ENCODE peak calls at places on chromosomes 6 and 20, in seven cellular contexts. M is A549, R is psoas muscle, Y is neural progenitor cell, S is uterus, Z is testis, T is left ventricle myocardium inferior. D is an unnamed sample. For H3K9me3, the result is how much of the 10 kb centered on the place peaks cover.

GRCh38 chr6:161482517-161482903 is 208.6 kb upstream of the AGPAT4 start:
- DNase-seq in T (no peak), R (no peak), M (no peak), S (no peak), Z (no peak), Y (peak), D (no peak)

GRCh38 chr6:133040025-133040838 is 200.9 kb upstream of the EYA4 start:
- DNase-seq in Z (peak), M (peak), T (no peak), R (no peak), S (no peak), Y (peak), D (peak)

GRCh38 chr20:58019027-58019849 is 209.2 kb downstream of the ANKRD60 start:
- DNase-seq in M (peak), Z (no peak), S (no peak), R (no peak), Y (no peak), T (no peak), D (no peak)

GRCh38 chr6:32700391-32701040 is 34.1 kb upstream of the HLA-DQB1 start:
- DNase-seq in Z (peak), R (no peak), M (peak), Y (peak), T (no peak), S (peak), D (peak)

GRCh38 chr20:46027245-46027853 is 1.7 kb upstream of the SLC12A5 start:
- DNase-seq in M (peak), Z (peak), S (no peak), T (no peak), R (no peak), Y (peak), D (no peak)

GRCh38 chr20:62069741-62070216 is 4.1 kb upstream of the TAF4 start:
- DNase-seq in T (no peak), Z (no peak), Y (no peak), R (no peak), M (no peak), S (peak), D (no peak)

GRCh38 chr6:11103065-11103464 is 8.5 kb downstream of the ERVFRD-1 start:
- DNase-seq in T (no peak), Y (no peak), S (no peak), R (no peak), Z (no peak), M (no peak), D (no peak)

GRCh38 chr6:154154389-154154967 is 115.4 kb downstream of the OPRM1 start:
- DNase-seq in S (peak), M (peak), T (no peak), R (no peak), Y (peak), Z (peak), D (peak)

GRCh38 chr20:57464642-57465211 is 60.2 kb downstream of the CTCFL start:
- DNase-seq in R (peak), Z (no peak), T (no peak), M (peak), S (no peak), Y (no peak), D (peak)

GRCh38 chr6:15870354-15871043 is 207.7 kb upstream of the DTNBP1 start:
- DNase-seq in M (no peak), Y (no peak), S (no peak), R (no peak), T (no peak), Z (no peak), D (peak)

GRCh38 chr6:79928478-79928998 is 18.8 kb downstream of the ELOVL4 start:
- DNase-seq in T (no peak), S (no peak), R (no peak), M (peak), Y (no peak), Z (no peak), D (no peak)

GRCh38 chr6:140784573-140784972 is 1348.2 kb upstream of the GJE1 start:
- DNase-seq in S (no peak), Z (no peak), R (no peak), T (no peak), Y (no peak), M (no peak), D (no peak)

GRCh38 chr6:110389689-110390382 is 25.5 kb downstream of the DDO start:
- DNase-seq in M (no peak), S (no peak), R (no peak), Y (no peak), T (no peak), Z (no peak), D (no peak)

GRCh38 chr6:111809264-111809663 is 64.0 kb downstream of the FYN start:
- DNase-seq in M (no peak), Y (no peak), S (no peak), Z (no peak), T (no peak), R (no peak), D (no peak)

GRCh38 chr20:10250902-10251301 is 32.3 kb downstream of the SNAP25 start:
- DNase-seq in Z (no peak), R (no peak), M (peak), S (no peak), T (no peak), Y (no peak), D (no peak)

GRCh38 chr6:42402184-42402583 is 49.5 kb downstream of the TRERF1 start:
- DNase-seq in R (no peak), T (no peak), S (no peak), Y (no peak), Z (no peak), M (no peak), D (peak)

GRCh38 chr20:11553603-11554002 is 364.1 kb upstream of the BTBD3 start:
- DNase-seq in S (no peak), R (no peak), Z (no peak), M (peak), T (no peak), Y (no peak), D (no peak)

GRCh38 chr6:27452496-27452897 is 20.4 kb downstream of the ZNF184 start:
- DNase-seq in Y (no peak), T (no peak), Z (no peak), R (no peak), S (no peak), M (peak), D (no peak)
- H3K9me3 ChIP-seq in Y (half or more), T (half or more), Z (under half), R (half or more), S (under half), M (half or more), D (under half)

DNA sequence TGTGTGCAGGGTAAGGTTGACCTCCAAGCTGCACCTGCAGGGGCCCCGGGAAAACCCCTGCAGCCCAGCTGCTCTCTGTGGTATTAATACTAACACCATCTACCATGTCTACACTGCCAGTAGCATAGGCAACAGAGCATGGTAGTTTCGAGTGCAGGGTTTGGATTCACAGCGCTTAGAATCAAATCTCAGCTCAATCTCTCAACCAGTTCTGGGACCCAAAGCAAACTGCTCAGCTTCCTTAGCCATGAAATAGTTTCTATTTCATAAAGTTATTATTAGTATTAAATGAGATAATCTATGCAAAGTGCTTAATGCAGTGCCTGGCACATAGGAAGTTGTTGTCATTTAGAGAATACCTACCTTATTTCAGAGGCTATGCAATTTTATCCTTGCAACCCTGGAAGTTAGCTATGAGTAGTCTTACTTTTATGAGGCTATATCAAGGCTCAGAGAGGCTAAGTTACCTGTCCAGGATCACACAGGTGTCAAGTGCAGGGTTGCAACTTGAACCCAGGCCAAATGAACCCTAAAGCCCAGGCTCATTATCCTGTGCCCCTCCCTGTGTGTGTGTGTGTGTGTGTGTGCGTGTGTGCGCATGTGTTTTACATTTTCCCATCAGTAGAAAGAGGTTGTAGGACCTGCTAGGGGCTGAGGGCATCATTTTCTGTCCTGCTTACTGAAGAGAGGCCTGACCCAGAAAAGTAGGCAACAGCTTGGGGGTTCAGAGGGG is 27.6 kb upstream of the MRPS18A start:
- DNase-seq in Z (no peak), Y (no peak), S (no peak), R (no peak), T (no peak), M (no peak), D (no peak)
- H3K4me3 ChIP-seq in Z (no peak), Y (no peak), S (no peak), R (no peak), T (no peak), M (no peak), D (no peak)

GRCh38 chr6:21270501-21271290 is 322.9 kb upstream of the SOX4 start:
- DNase-seq in R (no peak), Z (no peak), Y (no peak), S (no peak), M (no peak), T (no peak), D (no peak)
- TF ChIP-seq CTCF in R (no peak), Z (no peak), Y (no peak), S (no peak), M (no peak), T (no peak), D (no peak)

GRCh38 chr6:122501475-122501874 is 29.9 kb upstream of the SERINC1 start:
- DNase-seq in Y (no peak), S (no peak), M (no peak), Z (no peak), R (no peak), T (no peak), D (no peak)
- H3K9me3 ChIP-seq in Y (half or more), S (under half), M (under half), Z (under half), R (under half), T (half or more), D (under half)

GRCh38 chr6:37406942-37407341 is 26.1 kb upstream of the CMTR1 start:
- DNase-seq in Y (no peak), S (no peak), R (no peak), Z (no peak), T (no peak), M (no peak), D (no peak)

GRCh38 chr6:37407948-37408347 is 25.1 kb upstream of the CMTR1 start:
- DNase-seq in M (no peak), Z (no peak), S (no peak), R (no peak), T (no peak), Y (no peak), D (no peak)

GRCh38 chr6:37409501-37409900 is 23.5 kb upstream of the CMTR1 start:
- DNase-seq in M (no peak), Z (no peak), Y (no peak), R (no peak), T (no peak), S (no peak), D (no peak)
- H3K4me3 ChIP-seq in M (no peak), Z (no peak), Y (no peak), R (no peak), T (no peak), S (no peak), D (no peak)

DNA sequence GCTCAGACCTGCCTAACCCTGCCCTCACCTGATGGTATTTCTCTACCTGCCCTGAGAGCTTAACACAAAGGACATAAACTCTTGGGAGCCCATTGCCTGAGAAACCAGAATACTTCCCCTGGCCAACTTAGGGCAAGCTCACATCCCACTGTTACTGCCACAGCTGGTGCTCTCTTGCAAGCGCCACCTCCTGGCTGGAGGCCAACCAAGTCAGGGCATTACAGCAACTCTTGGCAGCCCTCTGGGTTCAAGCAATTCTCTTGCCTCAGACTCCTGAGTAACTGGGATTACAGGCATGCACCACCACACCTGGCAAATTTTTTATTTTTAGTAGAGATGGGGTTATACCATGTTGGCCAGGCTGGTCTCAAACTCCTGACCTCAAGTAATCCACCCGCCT is 70.1 kb downstream of the HECA start:
- DNase-seq in Y (no peak), M (no peak), R (no peak), T (no peak), Z (no peak), S (no peak), D (no peak)
- TF ChIP-seq CTCF in Y (no peak), M (no peak), R (no peak), T (no peak), Z (no peak), S (no peak), D (no peak)

GRCh38 chr20:39643292-39643691 is 681.1 kb downstream of the DHX35 start:
- DNase-seq in R (no peak), Y (no peak), T (no peak), Z (no peak), M (no peak), S (no peak), D (no peak)
- H3K9me3 ChIP-seq in R (under half), Y (under half), T (under half), Z (under half), M (under half), S (under half), D (under half)

GRCh38 chr6:128479048-128479666 is 41.2 kb downstream of the PTPRK start:
- DNase-seq in Y (no peak), T (no peak), M (no peak), R (no peak), S (no peak), Z (no peak), D (no peak)

GRCh38 chr6:128474933-128475332 is 45.5 kb downstream of the PTPRK start:
- DNase-seq in Z (no peak), M (no peak), R (no peak), S (no peak), T (no peak), Y (no peak), D (no peak)

GRCh38 chr6:128479991-128480390 is 40.4 kb downstream of the PTPRK start:
- DNase-seq in T (no peak), R (no peak), S (no peak), Z (no peak), M (no peak), Y (no peak), D (no peak)

GRCh38 chr6:128474481-128474880 is 45.9 kb downstream of the PTPRK start:
- DNase-seq in Y (no peak), R (no peak), T (no peak), Z (no peak), S (no peak), M (no peak), D (no peak)

GRCh38 chr6:128478230-128479047 is 42.0 kb downstream of the PTPRK start:
- DNase-seq in S (no peak), R (no peak), Y (no peak), M (no peak), Z (no peak), T (no peak), D (no peak)
- H3K4me3 ChIP-seq in S (peak), R (peak), Y (no peak), M (no peak), Z (no peak), T (peak), D (no peak)

GRCh38 chr6:34664270-34664971 is 32.1 kb downstream of the ILRUN start:
- DNase-seq in S (no peak), M (peak), T (no peak), Z (no peak), Y (no peak), R (no peak), D (no peak)

GRCh38 chr6:34661379-34661778 is 35.2 kb downstream of the ILRUN start:
- DNase-seq in R (no peak), M (no peak), Y (no peak), Z (no peak), T (no peak), S (no peak), D (no peak)

GRCh38 chr6:34665019-34665418 is 31.5 kb downstream of the ILRUN start:
- DNase-seq in M (no peak), S (no peak), R (no peak), Z (no peak), T (no peak), Y (no peak), D (no peak)

GRCh38 chr6:34663371-34663770 is 33.2 kb downstream of the ILRUN start:
- DNase-seq in M (no peak), Y (no peak), Z (no peak), T (no peak), R (no peak), S (no peak), D (no peak)

DNA sequence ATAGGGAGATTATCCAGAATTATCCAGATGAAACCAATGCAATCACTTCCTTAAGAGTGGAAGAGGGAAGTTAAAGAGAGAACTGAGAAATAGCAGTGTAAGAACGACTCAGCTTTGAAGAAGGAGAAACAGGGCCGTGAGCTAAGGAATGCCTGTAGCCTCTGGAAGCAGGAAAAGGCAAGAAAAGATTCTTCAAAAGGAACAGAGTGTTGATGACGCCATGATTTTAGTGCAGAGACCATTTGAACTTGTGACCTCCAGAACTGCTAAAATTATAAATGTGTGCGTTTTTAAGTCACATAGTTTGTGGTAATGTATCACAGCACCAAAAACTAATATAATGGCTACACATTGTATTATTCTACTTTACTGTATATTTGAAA is 32.7 kb downstream of the ILRUN start:
- DNase-seq in Z (no peak), T (no peak), R (no peak), Y (no peak), M (peak), S (no peak), D (no peak)
- TF ChIP-seq CTCF in Z (no peak), T (no peak), R (no peak), Y (no peak), M (no peak), S (no peak), D (no peak)

D was measured in BE2C.